ENCODE peak calls at places on chromosomes 11 and 22, in five cellular contexts. J, P, T, F and K are unnamed samples.

GRCh38 chr22:31448382-31448781 is 41.3 kb downstream of the EIF4ENIF1 start:
- DNase-seq in J (no peak), T (no peak), F (no peak), P (no peak), K (no peak)

GRCh38 chr11:94746721-94747120 is 21.4 kb upstream of the AMOTL1 start:
- DNase-seq in J (no peak), P (no peak), T (no peak), F (no peak), K (no peak)

GRCh38 chr11:2214527-2215229 is 43.1 kb upstream of the TH start:
- DNase-seq in P (no peak), T (no peak), J (no peak), F (no peak), K (no peak)

GRCh38 chr11:86060544-86060943 is 8.3 kb downstream of the PICALM start:
- DNase-seq in T (no peak), P (no peak), F (no peak), J (no peak), K (no peak)

GRCh38 chr11:69387409-69387885 is 93.5 kb downstream of the MYEOV start:
- DNase-seq in P (no peak), F (no peak), J (no peak), T (no peak), K (no peak)

GRCh38 chr11:85869776-85870175 is 14.6 kb downstream of the CCDC83 start:
- DNase-seq in P (no peak), J (no peak), F (no peak), T (no peak), K (no peak)

GRCh38 chr22:27377901-27378300 is 423.7 kb downstream of the MN1 start:
- DNase-seq in T (no peak), F (no peak), J (no peak), P (no peak), K (no peak)

GRCh38 chr11:101553891-101554292 is 29.9 kb downstream of the TRPC6 start:
- DNase-seq in P (peak; percentile 92), F (peak; percentile 50), T (no peak), J (no peak), K (peak; percentile 56)

GRCh38 chr22:20566420-20567260 is 59.2 kb downstream of the MED15 start:
- DNase-seq in J (no peak), P (peak; percentile 82), F (no peak), T (no peak), K (no peak)

GRCh38 chr11:45934580-45935318 is 12.3 kb downstream of the LARGE2 start:
- DNase-seq in F (no peak), P (no peak), J (no peak), T (no peak), K (no peak)

GRCh38 chr22:46075764-46076531 is 74.4 kb upstream of the PPARA start:
- DNase-seq in T (no peak), J (no peak), P (no peak), F (no peak), K (no peak)
- H3K4me2 ChIP-seq in T (no peak overlapping the region), J (peak overlapping the region; percentile 91), P (peak overlapping the region; percentile 21), F (no peak overlapping the region), K (no peak overlapping the region)

DNA sequence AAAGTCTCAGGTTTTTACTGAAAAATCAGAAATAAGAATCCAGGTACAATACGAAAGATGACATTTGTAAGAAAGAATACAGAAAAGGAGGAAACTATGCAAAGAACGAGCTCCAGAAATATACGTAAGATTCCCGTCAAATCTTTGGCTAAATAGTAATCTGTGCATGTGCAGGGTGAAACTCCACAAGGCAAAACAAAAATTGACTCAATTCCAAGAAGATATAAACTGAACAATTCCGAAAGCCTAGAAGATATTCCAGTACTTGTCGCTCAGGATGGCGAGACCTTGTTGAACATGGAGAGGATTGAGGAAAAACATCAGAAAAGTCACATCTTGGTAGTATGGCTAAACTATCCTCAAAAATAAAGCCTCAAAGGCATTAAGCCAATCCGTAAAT is 166.6 kb upstream of the UBASH3B start:
- DNase-seq in F (no peak), P (no peak), T (no peak), J (no peak), K (no peak)
- TF ChIP-seq CTCF in F (no peak), P (no peak), T (no peak), J (no peak), K (no peak)

GRCh38 chr11:118091690-118092089 is 4.9 kb upstream of the SMIM35 start:
- DNase-seq in T (no peak), P (no peak), F (no peak), J (no peak), K (no peak)
- H3K4me2 ChIP-seq in T (no peak overlapping the region), P (no peak overlapping the region), F (no peak overlapping the region), J (no peak overlapping the region), K (no peak overlapping the region)

GRCh38 chr11:14150878-14151277 is 188.4 kb downstream of the SPON1 start:
- DNase-seq in P (no peak), T (no peak), J (no peak), F (no peak), K (no peak)

GRCh38 chr11:14149683-14150082 is 187.2 kb downstream of the SPON1 start:
- DNase-seq in P (no peak), T (no peak), F (no peak), J (no peak), K (no peak)

GRCh38 chr11:14144905-14145304 is 182.4 kb downstream of the SPON1 start:
- DNase-seq in P (no peak), J (no peak), F (no peak), T (no peak), K (no peak)

GRCh38 chr11:14148653-14149273 is 186.2 kb downstream of the SPON1 start:
- DNase-seq in T (peak; percentile 30), J (peak; percentile 36), F (no peak), P (peak; percentile 44), K (peak; percentile 43)
- TF ChIP-seq CTCF in T (peak; percentile 63), J (peak; percentile 21), F (peak; percentile 57), P (peak; percentile 66), K (peak; percentile 53)

GRCh38 chr11:41851743-41852142 is 392.3 kb upstream of the LRRC4C start:
- DNase-seq in P (no peak), F (no peak), J (no peak), T (no peak), K (no peak)
- H3K4me2 ChIP-seq in P (no peak overlapping the region), F (no peak overlapping the region), J (no peak overlapping the region), T (no peak overlapping the region), K (no peak overlapping the region)

DNA sequence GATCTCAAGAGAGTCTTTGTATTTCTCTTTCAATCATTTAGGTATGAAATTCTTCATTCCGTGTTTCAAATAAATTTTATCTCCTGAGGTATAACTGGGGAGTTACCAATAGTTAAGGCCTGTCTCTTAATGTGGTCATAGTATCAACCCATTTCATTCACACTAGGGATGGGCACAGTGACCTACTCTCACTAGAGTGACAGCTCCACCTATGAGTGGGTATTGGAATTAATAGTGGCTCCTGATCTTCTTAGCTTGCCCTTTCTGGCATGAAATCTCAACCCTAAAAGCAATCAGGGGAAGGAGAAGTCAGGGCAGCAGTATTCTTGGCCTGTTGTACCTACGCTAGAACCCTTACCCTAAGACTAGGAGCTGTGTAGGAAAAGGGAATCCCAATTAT is 507.7 kb downstream of the FAM181B start:
- DNase-seq in T (peak; percentile 10), P (no peak), J (no peak), F (no peak), K (peak; percentile 9)
- TF ChIP-seq CTCF in T (peak; percentile 26), P (no peak), J (no peak), F (no peak), K (peak; percentile 42)